ENCODE peak calls at places on chromosomes 11 and 22, in four cellular contexts. Q is immature natural killer cell; Z is stimulated activated CD4-positive, alpha-beta T cell treated with anti-CD3 and anti-CD28 coated beads, Interleukin-15, amount 100 ng/mL, for 1 hour; U is posterior vena cava. S is an unnamed sample.
A peak's percentile ranks its signal among the peaks of the same experiment; 100 is the strongest.

GRCh38 chr11:74648894-74649293 is 56.5 kb downstream of the POLD3 start:
- DNase-seq in Z (no peak), Q (no peak), U (no peak), S (no peak)

GRCh38 chr11:11346249-11346648 is 6.8 kb downstream of the CSNK2A3 start:
- DNase-seq in Q (no peak), Z (no peak), U (no peak), S (no peak)

GRCh38 chr11:124748100-124748418 is 4.0 kb downstream of the VSIG2 start:
- DNase-seq in Q (no peak), U (no peak), Z (no peak), S (no peak)

GRCh38 chr11:58938398-58938797 is 890 bp upstream of the GLYATL1 start:
- DNase-seq in Z (no peak), Q (no peak), U (no peak), S (no peak)

GRCh38 chr11:95792200-95792599 is 1.9 kb downstream of the CEP57 start:
- DNase-seq in Z (no peak), U (peak; percentile 56), Q (no peak), S (no peak)

GRCh38 chr22:27996981-27997380 is 77.9 kb upstream of the PITPNB start:
- DNase-seq in U (peak; percentile 29), Z (no peak), Q (no peak), S (peak; percentile 54)

GRCh38 chr11:62333768-62334167 is 3.5 kb upstream of the ASRGL1 start:
- DNase-seq in Z (no peak), Q (no peak), U (no peak), S (no peak)

GRCh38 chr11:1890856-1891830 is 552 bp downstream of the PRR33 start:
- DNase-seq in Q (peak; percentile 69), Z (no peak), U (peak; percentile 79), S (peak; percentile 83)

GRCh38 chr22:19292262-19293230 is 1.0 kb upstream of the CLTCL1 start:
- DNase-seq in U (no peak), Q (no peak), Z (no peak), S (no peak)

S was measured in chondrocyte.